ENCODE peak calls at places on chromosomes 6 and 20, in seven cellular contexts. N is AG09309, F is HS-5, I is dorsolateral prefrontal cortex, P is WTC11, U is iris pigment epithelial cell, C is Calu3. M is an unnamed sample.

GRCh38 chr6:4858194-4859028 is 82.2 kb downstream of the CDYL start:
- DNase-seq in N (no peak), F (no peak), I (no peak), P (no peak), U (no peak), C (no peak), M (no peak)

GRCh38 chr6:25925808-25926325 is 4.6 kb downstream of the SLC17A2 start:
- DNase-seq in N (no peak), F (no peak), I (no peak), P (no peak), U (no peak), C (no peak), M (no peak)

GRCh38 chr6:125191916-125192609 is 38.5 kb downstream of the TPD52L1 start:
- DNase-seq in N (peak), F (peak), I (peak), P (peak), U (peak), C (peak), M (no peak)

GRCh38 chr6:7085911-7086310 is 21.9 kb upstream of the RREB1 start:
- DNase-seq in N (no peak), F (no peak), I (peak), P (no peak), U (peak), C (no peak), M (no peak)

GRCh38 chr20:7505152-7505834 is 435.0 kb downstream of the HAO1 start:
- DNase-seq in N (no peak), F (no peak), I (no peak), P (no peak), U (no peak), C (no peak), M (no peak)

GRCh38 chr6:155186052-155186658 is 77.7 kb upstream of the CLDN20 start:
- DNase-seq in N (no peak), F (no peak), I (no peak), P (no peak), U (peak), C (no peak), M (no peak)

GRCh38 chr6:82097676-82098075 is 149.9 kb downstream of the IBTK start:
- DNase-seq in N (no peak), F (no peak), I (no peak), P (no peak), U (no peak), C (no peak), M (no peak)

GRCh38 chr20:11204926-11205768 is 531.3 kb upstream of the JAG1 start:
- DNase-seq in N (no peak), F (no peak), I (peak), P (peak), U (peak), C (peak), M (peak)

GRCh38 chr6:113818528-113818927 is 38.6 kb upstream of the MARCKS start:
- DNase-seq in N (no peak), F (no peak), I (no peak), P (no peak), U (peak), C (no peak), M (no peak)

M was measured in NCI-H1930.